ENCODE peak calls at places on chromosomes 12 and 14, in ten cellular contexts. V is A549; X is small intestine; E is psoas muscle; P is adrenal gland; M is OCI-LY7; C is CD4-positive, alpha-beta memory T cell; H is naive thymus-derived CD4-positive, alpha-beta T cell; R is SK-N-SH; T is spleen. N is an unnamed sample.

GRCh38 chr12:76587428-76588178 is 28.0 kb upstream of the OSBPL8 start:
- DNase-seq in V (no peak), X (no peak), E (no peak), P (no peak), M (no peak), C (no peak), H (no peak), R (no peak), T (no peak), N (no peak)

GRCh38 chr12:3204143-3204542 is 127.0 kb downstream of the TSPAN9 start:
- DNase-seq in V (no peak), X (no peak), E (no peak), P (no peak), M (no peak), C (no peak), H (no peak), R (no peak), T (no peak), N (no peak)

GRCh38 chr12:30900351-30900750 is 26.2 kb upstream of the TSPAN11 start:
- DNase-seq in V (no peak), X (no peak), E (no peak), P (no peak), M (no peak), C (no peak), H (no peak), R (no peak), T (no peak), N (no peak)

GRCh38 chr12:51217133-51217967 is 512 bp downstream of the POU6F1 start:
- DNase-seq in V (peak; percentile 79), X (peak; percentile 33), E (peak; percentile 61), P (peak; percentile 58), M (peak; percentile 58), C (peak; percentile 51), H (peak; percentile 45), R (peak; percentile 90), T (peak; percentile 90), N (no peak)

GRCh38 chr12:106722854-106723253 is 51.6 kb upstream of the RIC8B start:
- DNase-seq in V (no peak), X (no peak), E (no peak), P (no peak), M (no peak), C (no peak), H (no peak), R (no peak), T (no peak), N (no peak)

GRCh38 chr12:19490908-19491307 is 51.6 kb downstream of the AEBP2 start:
- DNase-seq in V (no peak), X (no peak), E (no peak), P (no peak), M (no peak), C (no peak), H (no peak), R (no peak), T (no peak), N (no peak)

GRCh38 chr14:76918176-76918750 is 92.1 kb downstream of the LRRC74A start:
- DNase-seq in V (no peak), X (no peak), E (peak; percentile 77), P (peak; percentile 59), M (no peak), C (no peak), H (no peak), R (peak; percentile 57), T (peak; percentile 88), N (no peak)

GRCh38 chr12:71299541-71300376 is 139.8 kb upstream of the LGR5 start:
- DNase-seq in V (no peak), X (no peak), E (no peak), P (no peak), M (no peak), C (no peak), H (no peak), R (no peak), T (no peak), N (no peak)

GRCh38 chr12:124388038-124388676 is 93.3 kb downstream of the RFLNA start:
- DNase-seq in V (no peak), X (no peak), E (no peak), P (no peak), M (no peak), C (no peak), H (no peak), R (no peak), T (no peak), N (no peak)

GRCh38 chr12:44672042-44672441 is 204.1 kb downstream of the NELL2 start:
- DNase-seq in V (no peak), X (no peak), E (no peak), P (no peak), M (no peak), C (no peak), H (no peak), R (no peak), T (peak; percentile 59), N (no peak)

GRCh38 chr14:77400216-77400615 is 23.0 kb downstream of the SAMD15 start:
- DNase-seq in V (no peak), X (no peak), E (no peak), P (no peak), M (no peak), C (no peak), H (no peak), R (no peak), T (no peak), N (no peak)

GRCh38 chr14:43872752-43873655 is 634.1 kb downstream of the FSCB start:
- DNase-seq in V (no peak), X (no peak), E (no peak), P (no peak), M (no peak), C (no peak), H (no peak), R (no peak), T (no peak), N (no peak)

GRCh38 chr12:122872815-122873361 is 23.0 kb downstream of the VPS37B start:
- DNase-seq in V (no peak), X (no peak), E (no peak), P (no peak), M (no peak), C (no peak), H (no peak), R (peak; percentile 65), T (peak; percentile 52), N (no peak)

DNA sequence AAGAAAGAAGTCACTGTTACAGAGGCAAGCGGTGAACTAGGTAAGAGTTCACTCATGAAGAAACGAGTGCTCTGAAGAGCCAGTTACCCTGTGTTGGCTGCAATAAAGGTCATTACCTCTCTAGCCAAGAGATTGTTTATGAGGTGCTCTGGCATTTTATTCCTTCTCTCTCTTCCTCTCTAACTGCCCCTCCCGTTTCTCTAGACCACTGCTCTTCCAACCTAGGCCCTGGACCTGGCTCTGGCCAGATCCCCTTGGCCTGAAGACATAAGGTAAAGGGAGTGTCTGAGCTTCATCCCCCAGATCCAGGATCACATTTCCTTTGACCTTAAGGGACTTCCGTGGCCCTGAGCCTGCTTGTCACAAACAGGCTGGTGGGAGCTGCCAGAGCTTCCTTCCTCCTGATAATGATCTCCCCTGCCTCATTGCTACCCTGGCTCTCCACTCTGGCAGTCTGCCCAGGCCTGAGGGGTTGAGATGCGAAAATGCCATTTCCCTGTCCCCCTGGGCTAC is 2.0 kb downstream of the RNASE7 start:
- DNase-seq in V (no peak), X (peak; percentile 40), E (peak; percentile 35), P (peak; percentile 38), M (no peak), C (peak; percentile 12), H (no peak), R (peak; percentile 53), T (no peak), N (no peak)
- H3K27ac ChIP-seq in V (no peak overlapping the region), X (no peak overlapping the region), E (peak overlapping the region; percentile 73), P (no peak overlapping the region), M (no peak overlapping the region), C (no peak overlapping the region), H (no peak overlapping the region), R (no peak overlapping the region), T (peak overlapping the region; percentile 65), N (no peak overlapping the region)

DNA sequence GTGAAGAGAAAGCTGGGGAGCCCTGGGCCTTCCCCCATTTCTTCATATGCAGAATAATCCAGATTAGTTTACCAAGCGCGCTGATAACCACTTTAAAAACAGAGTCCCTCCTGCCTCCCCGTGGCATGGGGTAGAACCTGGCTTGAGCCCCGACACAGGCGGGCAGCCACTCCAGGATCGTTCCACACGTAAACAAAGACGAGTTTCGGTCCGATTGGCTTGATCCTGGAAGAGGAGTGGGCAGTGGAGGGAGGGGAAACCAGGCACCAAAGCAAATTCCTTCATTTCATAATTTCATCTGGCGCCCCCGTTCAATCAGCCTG is 909 bp upstream of the GPRC5A start:
- DNase-seq in V (peak; percentile 48), X (no peak), E (no peak), P (no peak), M (no peak), C (no peak), H (no peak), R (peak; percentile 77), T (no peak), N (no peak)
- H3K27ac ChIP-seq in V (peak overlapping the region; percentile 94), X (peak overlapping the region; percentile 96), E (peak overlapping the region; percentile 16), P (peak overlapping the region; percentile 49), M (no peak overlapping the region), C (no peak overlapping the region), H (no peak overlapping the region), R (peak overlapping the region; percentile 23), T (no peak overlapping the region), N (peak overlapping the region; percentile 77)

DNA sequence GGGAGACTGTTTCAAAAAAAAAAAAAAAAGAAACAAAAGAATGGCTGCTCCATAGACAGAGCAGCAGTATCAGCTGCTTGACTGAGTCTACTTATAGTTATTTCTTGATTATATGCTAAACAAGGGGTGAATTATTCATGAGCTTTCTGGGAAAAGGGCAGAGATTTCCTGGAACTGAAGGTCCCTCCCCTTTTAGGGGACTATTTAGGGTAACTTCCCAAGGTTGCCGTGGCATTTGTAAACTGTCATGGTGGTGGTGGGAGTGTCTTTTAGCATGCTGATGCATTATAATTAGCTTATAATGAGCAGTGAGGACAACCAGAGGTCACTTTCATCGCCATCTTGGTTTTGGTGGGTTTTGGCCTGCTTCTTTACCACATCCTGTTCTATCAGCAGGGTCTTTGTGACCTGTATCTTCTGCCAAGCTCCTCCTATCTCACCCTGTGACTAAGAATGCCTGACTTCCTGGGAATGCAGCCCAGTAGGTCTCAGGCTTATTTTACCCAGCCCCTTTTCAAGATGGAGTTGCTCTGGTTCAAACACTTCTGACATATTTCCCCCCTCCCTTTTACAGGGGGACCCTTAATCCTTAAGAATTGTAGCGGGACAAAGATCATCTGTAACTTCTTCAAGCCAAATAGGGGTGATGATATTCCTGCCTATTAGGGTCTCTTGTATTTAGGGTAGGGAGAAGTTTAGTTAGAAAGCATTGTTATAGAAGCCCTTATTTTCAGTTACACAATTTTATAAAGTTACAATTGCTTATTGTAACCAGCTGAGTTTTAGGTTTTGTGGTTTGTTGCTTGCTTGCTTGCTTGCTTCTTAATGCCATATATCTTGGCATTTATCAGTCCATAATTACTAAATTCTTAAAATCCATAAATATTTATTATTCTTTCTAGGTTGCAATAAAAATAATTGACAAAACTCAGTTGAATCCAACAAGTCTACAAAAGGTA is 42.5 kb downstream of the MARK3 start:
- DNase-seq in V (no peak), X (peak; percentile 11), E (no peak), P (peak; percentile 37), M (no peak), C (peak; percentile 8), H (no peak), R (no peak), T (no peak), N (no peak)
- H3K27ac ChIP-seq in V (no peak overlapping the region), X (peak overlapping the region; percentile 62), E (peak overlapping the region; percentile 39), P (no peak overlapping the region), M (no peak overlapping the region), C (peak overlapping the region; percentile 2), H (no peak overlapping the region), R (no peak overlapping the region), T (peak overlapping the region; percentile 68), N (no peak overlapping the region)

DNA sequence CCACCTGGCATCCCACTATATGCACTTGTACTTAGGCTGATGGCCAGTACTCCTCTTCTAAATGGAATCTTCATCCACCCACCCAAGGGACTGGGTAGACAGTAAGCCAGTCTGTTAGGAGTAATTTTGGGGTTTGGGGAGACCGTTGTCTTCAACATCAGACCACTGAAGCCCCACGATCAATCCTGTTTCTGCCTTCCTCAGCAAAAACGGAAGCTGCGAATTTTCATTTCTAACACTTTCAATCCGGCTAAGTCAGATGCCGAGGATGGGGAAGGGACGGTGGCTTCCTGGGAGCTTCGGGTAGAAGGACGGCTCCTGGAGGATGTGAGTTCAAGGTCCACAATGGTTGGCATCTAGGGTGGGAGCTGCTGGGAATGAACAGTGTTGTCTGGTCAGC is 2.0 kb downstream of the SMARCD1 start:
- DNase-seq in V (no peak), X (no peak), E (no peak), P (no peak), M (no peak), C (no peak), H (no peak), R (no peak), T (peak; percentile 31), N (no peak)
- H3K27ac ChIP-seq in V (no peak overlapping the region), X (no peak overlapping the region), E (no peak overlapping the region), P (no peak overlapping the region), M (no peak overlapping the region), C (no peak overlapping the region), H (no peak overlapping the region), R (no peak overlapping the region), T (peak overlapping the region; percentile 99), N (no peak overlapping the region)